ENCODE peak calls at places on chromosome 15, in six cellular contexts. M, E, R, H, A and C are unnamed samples.
A peak's percentile ranks its signal among the peaks of the same experiment; 100 is the strongest.

GRCh38 chr15:85636351-85636750 is 158.4 kb downstream of the KLHL25 start:
- DNase-seq in M (no peak), E (no peak), R (no peak), H (no peak), A (no peak), C (no peak)

GRCh38 chr15:81752149-81752942 is 293.5 kb downstream of the MEX3B start:
- DNase-seq in M (no peak), E (peak; percentile 19), R (peak; percentile 4), H (no peak), A (peak; percentile 60), C (no peak)

GRCh38 chr15:69337133-69337532 is 38.4 kb downstream of the PAQR5 start:
- DNase-seq in M (no peak), E (no peak), R (peak; percentile 29), H (no peak), A (no peak), C (no peak)

GRCh38 chr15:45794768-45795486 is 160.1 kb downstream of the SQOR start:
- DNase-seq in M (no peak), E (no peak), R (no peak), H (no peak), A (no peak), C (no peak)

GRCh38 chr15:85331666-85332261 is 48.6 kb upstream of the AKAP13 start:
- DNase-seq in M (no peak), E (no peak), R (no peak), H (no peak), A (no peak), C (no peak)

GRCh38 chr15:70379134-70379533 is 281.4 kb upstream of the TLE3 start:
- DNase-seq in M (no peak), E (no peak), R (no peak), H (no peak), A (no peak), C (peak; percentile 15)

GRCh38 chr15:39595621-39596221 is 14.8 kb downstream of the THBS1 start:
- DNase-seq in M (no peak), E (no peak), R (no peak), H (no peak), A (peak; percentile 16), C (no peak)

GRCh38 chr15:101051291-101052030 is 132.3 kb downstream of the LRRK1 start:
- DNase-seq in M (no peak), E (no peak), R (no peak), H (no peak), A (no peak), C (no peak)

GRCh38 chr15:25960273-25960672 is 97.1 kb upstream of the ATP10A start:
- DNase-seq in M (no peak), E (no peak), R (no peak), H (no peak), A (no peak), C (no peak)

GRCh38 chr15:89814112-89814742 is 425 bp downstream of the ANPEP start:
- DNase-seq in M (peak; percentile 59), E (no peak), R (no peak), H (no peak), A (no peak), C (peak; percentile 29)

GRCh38 chr15:87123676-87124382 is 1044.2 kb downstream of the AGBL1 start:
- DNase-seq in M (no peak), E (no peak), R (no peak), H (no peak), A (peak; percentile 20), C (no peak)

GRCh38 chr15:79881668-79882067 is 15.1 kb downstream of the MTHFS start:
- DNase-seq in M (no peak), E (no peak), R (no peak), H (no peak), A (no peak), C (no peak)

GRCh38 chr15:88649286-88649733 is 10.5 kb downstream of the ISG20 start:
- DNase-seq in M (peak; percentile 79), E (no peak), R (peak; percentile 37), H (no peak), A (peak; percentile 87), C (no peak)

GRCh38 chr15:37698679-37699078 is 235.8 kb upstream of the TMCO5A start:
- DNase-seq in M (no peak), E (no peak), R (peak; percentile 52), H (no peak), A (no peak), C (no peak)

GRCh38 chr15:101795455-101795854 is 7.9 kb upstream of the OR4F6 start:
- DNase-seq in M (peak; percentile 44), E (no peak), R (peak; percentile 77), H (no peak), A (peak; percentile 62), C (no peak)